ENCODE peak calls at places on chromosomes 3 and 15, in nine cellular contexts. One of them, this sample, is unnamed.

GRCh38 chr3:15427981-15428380 is 583 bp downstream of the EAF1 start:
- DNase-seq in brain microvascular endothelial cell: no peak
- DNase-seq in endothelial cell of umbilical vein: no peak
- DNase-seq in Peyer's patch: peak
- DNase-seq in cardiac fibroblast: peak
- DNase-seq in AG04449: no peak
- DNase-seq in HepG2: peak
- DNase-seq in CD8-positive, alpha-beta T cell: no peak
- DNase-seq in endothelial cell: no peak
- DNase-seq in this sample: no peak

GRCh38 chr15:29921130-29921601 is 98.9 kb upstream of the TJP1 start:
- DNase-seq in brain microvascular endothelial cell: no peak
- DNase-seq in endothelial cell of umbilical vein: no peak
- DNase-seq in Peyer's patch: no peak
- DNase-seq in cardiac fibroblast: no peak
- DNase-seq in AG04449: no peak
- DNase-seq in HepG2: peak
- DNase-seq in CD8-positive, alpha-beta T cell: no peak
- DNase-seq in endothelial cell: peak
- DNase-seq in this sample: no peak

GRCh38 chr3:157233923-157234322 is 74.0 kb upstream of the CCNL1 start:
- DNase-seq in brain microvascular endothelial cell: no peak
- DNase-seq in endothelial cell of umbilical vein: no peak
- DNase-seq in Peyer's patch: no peak
- DNase-seq in cardiac fibroblast: no peak
- DNase-seq in AG04449: no peak
- DNase-seq in HepG2: no peak
- DNase-seq in CD8-positive, alpha-beta T cell: no peak
- DNase-seq in endothelial cell: no peak
- DNase-seq in this sample: no peak

GRCh38 chr3:156795890-156796451 is 30.2 kb upstream of the LEKR1 start:
- DNase-seq in brain microvascular endothelial cell: no peak
- DNase-seq in endothelial cell of umbilical vein: no peak
- DNase-seq in Peyer's patch: no peak
- DNase-seq in cardiac fibroblast: no peak
- DNase-seq in AG04449: no peak
- DNase-seq in HepG2: peak
- DNase-seq in CD8-positive, alpha-beta T cell: no peak
- DNase-seq in endothelial cell: no peak
- DNase-seq in this sample: no peak

GRCh38 chr3:151268267-151269235 is 9.8 kb downstream of the P2RY14 start:
- DNase-seq in brain microvascular endothelial cell: no peak
- DNase-seq in endothelial cell of umbilical vein: no peak
- DNase-seq in Peyer's patch: no peak
- DNase-seq in cardiac fibroblast: no peak
- DNase-seq in AG04449: no peak
- DNase-seq in HepG2: no peak
- DNase-seq in CD8-positive, alpha-beta T cell: peak
- DNase-seq in endothelial cell: no peak
- DNase-seq in this sample: no peak

GRCh38 chr15:55958349-55958748 is 35.1 kb downstream of the NEDD4 start:
- DNase-seq in brain microvascular endothelial cell: no peak
- DNase-seq in endothelial cell of umbilical vein: no peak
- DNase-seq in Peyer's patch: no peak
- DNase-seq in cardiac fibroblast: no peak
- DNase-seq in AG04449: no peak
- DNase-seq in HepG2: no peak
- DNase-seq in CD8-positive, alpha-beta T cell: no peak
- DNase-seq in endothelial cell: no peak
- DNase-seq in this sample: no peak

GRCh38 chr3:49460188-49460885 is 9.7 kb upstream of the DAG1 start:
- DNase-seq in brain microvascular endothelial cell: no peak
- DNase-seq in endothelial cell of umbilical vein: no peak
- DNase-seq in Peyer's patch: no peak
- DNase-seq in cardiac fibroblast: no peak
- DNase-seq in AG04449: no peak
- DNase-seq in HepG2: no peak
- DNase-seq in CD8-positive, alpha-beta T cell: no peak
- DNase-seq in endothelial cell: no peak
- DNase-seq in this sample: no peak

GRCh38 chr15:91627473-91628309 is 225.8 kb upstream of the SLCO3A1 start:
- DNase-seq in brain microvascular endothelial cell: no peak
- DNase-seq in endothelial cell of umbilical vein: no peak
- DNase-seq in Peyer's patch: no peak
- DNase-seq in cardiac fibroblast: peak
- DNase-seq in AG04449: no peak
- DNase-seq in HepG2: no peak
- DNase-seq in CD8-positive, alpha-beta T cell: no peak
- DNase-seq in endothelial cell: no peak
- DNase-seq in this sample: no peak

GRCh38 chr15:35061171-35062163 is 23.6 kb downstream of the NANOGP8 start:
- DNase-seq in brain microvascular endothelial cell: peak
- DNase-seq in endothelial cell of umbilical vein: no peak
- DNase-seq in Peyer's patch: no peak
- DNase-seq in cardiac fibroblast: no peak
- DNase-seq in AG04449: no peak
- DNase-seq in HepG2: no peak
- DNase-seq in CD8-positive, alpha-beta T cell: no peak
- DNase-seq in endothelial cell: no peak
- DNase-seq in this sample: no peak

GRCh38 chr3:4739289-4740236 is 239.7 kb upstream of the BHLHE40 start:
- DNase-seq in brain microvascular endothelial cell: no peak
- DNase-seq in endothelial cell of umbilical vein: no peak
- DNase-seq in Peyer's patch: no peak
- DNase-seq in cardiac fibroblast: no peak
- DNase-seq in AG04449: no peak
- DNase-seq in HepG2: no peak
- DNase-seq in CD8-positive, alpha-beta T cell: no peak
- DNase-seq in endothelial cell: no peak
- DNase-seq in this sample: no peak

GRCh38 chr15:66269326-66270090 is 16.0 kb upstream of the MEGF11 start:
- DNase-seq in brain microvascular endothelial cell: peak
- DNase-seq in endothelial cell of umbilical vein: peak
- DNase-seq in Peyer's patch: no peak
- DNase-seq in cardiac fibroblast: peak
- DNase-seq in AG04449: no peak
- DNase-seq in HepG2: no peak
- DNase-seq in CD8-positive, alpha-beta T cell: no peak
- DNase-seq in endothelial cell: no peak
- DNase-seq in this sample: no peak

GRCh38 chr3:70933105-70933810 is 620.8 kb upstream of the MDFIC2 start:
- DNase-seq in brain microvascular endothelial cell: no peak
- DNase-seq in endothelial cell of umbilical vein: peak
- DNase-seq in Peyer's patch: no peak
- DNase-seq in cardiac fibroblast: no peak
- DNase-seq in AG04449: no peak
- DNase-seq in HepG2: peak
- DNase-seq in CD8-positive, alpha-beta T cell: no peak
- DNase-seq in endothelial cell: no peak
- DNase-seq in this sample: no peak

GRCh38 chr3:126216416-126216815 is 36.0 kb upstream of the ALDH1L1 start:
- DNase-seq in brain microvascular endothelial cell: no peak
- DNase-seq in endothelial cell of umbilical vein: no peak
- DNase-seq in Peyer's patch: no peak
- DNase-seq in cardiac fibroblast: peak
- DNase-seq in AG04449: peak
- DNase-seq in HepG2: no peak
- DNase-seq in CD8-positive, alpha-beta T cell: no peak
- DNase-seq in endothelial cell: no peak
- DNase-seq in this sample: no peak

GRCh38 chr3:49840371-49840770 is 16.0 kb downstream of the TRAIP start:
- DNase-seq in brain microvascular endothelial cell: no peak
- DNase-seq in endothelial cell of umbilical vein: no peak
- DNase-seq in Peyer's patch: no peak
- DNase-seq in cardiac fibroblast: peak
- DNase-seq in AG04449: no peak
- DNase-seq in HepG2: no peak
- DNase-seq in CD8-positive, alpha-beta T cell: no peak
- DNase-seq in endothelial cell: no peak
- DNase-seq in this sample: no peak

GRCh38 chr3:106290304-106290997 is 421.6 kb upstream of the CBLB start:
- DNase-seq in brain microvascular endothelial cell: no peak
- DNase-seq in endothelial cell of umbilical vein: no peak
- DNase-seq in Peyer's patch: no peak
- DNase-seq in cardiac fibroblast: no peak
- DNase-seq in AG04449: no peak
- DNase-seq in HepG2: no peak
- DNase-seq in CD8-positive, alpha-beta T cell: no peak
- DNase-seq in endothelial cell: no peak
- DNase-seq in this sample: no peak

GRCh38 chr3:78140866-78141658 is 1101.2 kb downstream of the ROBO2 start:
- DNase-seq in brain microvascular endothelial cell: peak
- DNase-seq in endothelial cell of umbilical vein: peak
- DNase-seq in Peyer's patch: no peak
- DNase-seq in cardiac fibroblast: peak
- DNase-seq in AG04449: no peak
- DNase-seq in HepG2: no peak
- DNase-seq in CD8-positive, alpha-beta T cell: no peak
- DNase-seq in endothelial cell: no peak
- DNase-seq in this sample: no peak

GRCh38 chr3:35649405-35649804 is 10.1 kb downstream of the ARPP21 start:
- DNase-seq in brain microvascular endothelial cell: no peak
- DNase-seq in endothelial cell of umbilical vein: no peak
- DNase-seq in Peyer's patch: no peak
- DNase-seq in cardiac fibroblast: no peak
- DNase-seq in AG04449: no peak
- DNase-seq in HepG2: no peak
- DNase-seq in CD8-positive, alpha-beta T cell: no peak
- DNase-seq in endothelial cell: no peak
- DNase-seq in this sample: no peak

GRCh38 chr3:153714588-153715285 is 406.5 kb upstream of the ARHGEF26 start:
- DNase-seq in brain microvascular endothelial cell: no peak
- DNase-seq in endothelial cell of umbilical vein: no peak
- DNase-seq in Peyer's patch: no peak
- DNase-seq in cardiac fibroblast: no peak
- DNase-seq in AG04449: no peak
- DNase-seq in HepG2: no peak
- DNase-seq in CD8-positive, alpha-beta T cell: no peak
- DNase-seq in endothelial cell: no peak
- DNase-seq in this sample: no peak

GRCh38 chr15:74461847-74462511 is 1.0 kb upstream of the UBL7 start:
- DNase-seq in brain microvascular endothelial cell: no peak
- DNase-seq in endothelial cell of umbilical vein: peak
- DNase-seq in Peyer's patch: no peak
- DNase-seq in cardiac fibroblast: no peak
- DNase-seq in AG04449: no peak
- DNase-seq in HepG2: no peak
- DNase-seq in CD8-positive, alpha-beta T cell: no peak
- DNase-seq in endothelial cell: no peak
- DNase-seq in this sample: no peak

GRCh38 chr3:21705769-21706168 is 45.2 kb downstream of the ZNF385D start:
- DNase-seq in brain microvascular endothelial cell: peak
- DNase-seq in endothelial cell of umbilical vein: no peak
- DNase-seq in Peyer's patch: no peak
- DNase-seq in cardiac fibroblast: peak
- DNase-seq in AG04449: no peak
- DNase-seq in HepG2: no peak
- DNase-seq in CD8-positive, alpha-beta T cell: no peak
- DNase-seq in endothelial cell: no peak
- DNase-seq in this sample: no peak

GRCh38 chr3:138263104-138263503 is 66.5 kb downstream of the NME9 start:
- DNase-seq in brain microvascular endothelial cell: no peak
- DNase-seq in endothelial cell of umbilical vein: no peak
- DNase-seq in Peyer's patch: no peak
- DNase-seq in cardiac fibroblast: peak
- DNase-seq in AG04449: no peak
- DNase-seq in HepG2: no peak
- DNase-seq in CD8-positive, alpha-beta T cell: no peak
- DNase-seq in endothelial cell: no peak
- DNase-seq in this sample: no peak
- TF ChIP-seq CTCF in brain microvascular endothelial cell: peak
- TF ChIP-seq CTCF in endothelial cell of umbilical vein: no peak
- TF ChIP-seq CTCF in Peyer's patch: no peak
- TF ChIP-seq CTCF in cardiac fibroblast: no peak
- TF ChIP-seq CTCF in AG04449: no peak
- TF ChIP-seq CTCF in HepG2: no peak
- TF ChIP-seq CTCF in CD8-positive, alpha-beta T cell: no peak
- TF ChIP-seq CTCF in endothelial cell: no peak
- TF ChIP-seq CTCF in this sample: no peak

DNA sequence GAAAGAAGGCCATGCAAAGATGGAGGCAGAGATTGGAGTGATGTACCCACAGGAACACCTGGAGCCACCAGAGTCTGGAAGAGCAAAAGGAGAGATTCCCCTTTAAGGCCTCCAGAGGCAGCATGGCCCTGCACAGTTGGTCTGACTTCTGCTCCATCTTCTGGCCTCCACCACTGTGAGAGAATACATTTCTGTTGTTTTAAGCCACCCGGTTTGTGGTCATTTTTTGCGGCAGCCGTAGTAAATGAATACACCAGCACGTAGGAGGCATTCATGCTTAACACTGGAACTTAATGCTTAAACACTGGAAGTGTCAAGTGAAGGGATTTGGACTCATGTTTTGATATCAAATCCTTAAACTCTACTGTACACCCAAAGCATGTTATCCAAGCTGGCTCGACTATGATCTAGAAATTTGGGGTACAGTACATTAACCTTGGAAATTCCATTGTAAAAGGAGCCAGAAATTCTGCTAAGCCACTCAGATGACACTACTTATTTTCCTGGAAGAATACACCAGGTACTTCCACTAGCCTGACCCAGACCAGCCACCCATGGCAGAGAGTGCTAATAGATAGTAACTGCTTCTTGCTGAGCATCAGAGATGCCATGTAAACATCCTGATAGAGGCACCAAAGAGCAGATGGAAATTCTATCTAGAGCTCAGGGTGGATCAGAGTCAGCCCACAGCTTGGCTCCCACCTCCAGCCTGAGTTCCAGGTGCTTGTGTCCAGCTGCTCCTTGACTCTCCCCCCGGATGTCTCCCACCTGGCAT is 190.8 kb downstream of the ADAMTS9 start:
- DNase-seq in brain microvascular endothelial cell: no peak
- DNase-seq in endothelial cell of umbilical vein: no peak
- DNase-seq in Peyer's patch: no peak
- DNase-seq in cardiac fibroblast: no peak
- DNase-seq in AG04449: no peak
- DNase-seq in HepG2: no peak
- DNase-seq in CD8-positive, alpha-beta T cell: no peak
- DNase-seq in endothelial cell: no peak
- DNase-seq in this sample: no peak
- TF ChIP-seq CTCF in brain microvascular endothelial cell: no peak
- TF ChIP-seq CTCF in endothelial cell of umbilical vein: no peak
- TF ChIP-seq CTCF in Peyer's patch: no peak
- TF ChIP-seq CTCF in cardiac fibroblast: no peak
- TF ChIP-seq CTCF in AG04449: no peak
- TF ChIP-seq CTCF in HepG2: no peak
- TF ChIP-seq CTCF in CD8-positive, alpha-beta T cell: no peak
- TF ChIP-seq CTCF in endothelial cell: no peak
- TF ChIP-seq CTCF in this sample: no peak

GRCh38 chr3:43733459-43734384 is 43.0 kb downstream of the ABHD5 start:
- DNase-seq in brain microvascular endothelial cell: peak
- DNase-seq in endothelial cell of umbilical vein: peak
- DNase-seq in Peyer's patch: no peak
- DNase-seq in cardiac fibroblast: peak
- DNase-seq in AG04449: peak
- DNase-seq in HepG2: no peak
- DNase-seq in CD8-positive, alpha-beta T cell: no peak
- DNase-seq in endothelial cell: no peak
- DNase-seq in this sample: no peak
- TF ChIP-seq CTCF in brain microvascular endothelial cell: peak
- TF ChIP-seq CTCF in endothelial cell of umbilical vein: no peak
- TF ChIP-seq CTCF in Peyer's patch: no peak
- TF ChIP-seq CTCF in cardiac fibroblast: no peak
- TF ChIP-seq CTCF in AG04449: no peak
- TF ChIP-seq CTCF in HepG2: no peak
- TF ChIP-seq CTCF in CD8-positive, alpha-beta T cell: no peak
- TF ChIP-seq CTCF in endothelial cell: no peak
- TF ChIP-seq CTCF in this sample: no peak

GRCh38 chr3:59237121-59237520 is 187.3 kb upstream of the CFAP20DC start:
- DNase-seq in brain microvascular endothelial cell: no peak
- DNase-seq in endothelial cell of umbilical vein: no peak
- DNase-seq in Peyer's patch: no peak
- DNase-seq in cardiac fibroblast: no peak
- DNase-seq in AG04449: no peak
- DNase-seq in HepG2: no peak
- DNase-seq in CD8-positive, alpha-beta T cell: no peak
- DNase-seq in endothelial cell: no peak
- DNase-seq in this sample: no peak
- TF ChIP-seq CTCF in brain microvascular endothelial cell: no peak
- TF ChIP-seq CTCF in endothelial cell of umbilical vein: no peak
- TF ChIP-seq CTCF in Peyer's patch: no peak
- TF ChIP-seq CTCF in cardiac fibroblast: no peak
- TF ChIP-seq CTCF in AG04449: no peak
- TF ChIP-seq CTCF in HepG2: no peak
- TF ChIP-seq CTCF in CD8-positive, alpha-beta T cell: no peak
- TF ChIP-seq CTCF in endothelial cell: no peak
- TF ChIP-seq CTCF in this sample: no peak